ENCODE peak calls at places on chromosomes 16 and 17, in eight cellular contexts. One of them, this sample, is unnamed.

GRCh38 chr17:40618754-40619625 is 28.6 kb downstream of the SMARCE1 start:
- DNase-seq in endothelial cell: no peak
- DNase-seq in HCEC 1CT: no peak
- DNase-seq in fibroblast of the conjunctiva: no peak
- DNase-seq in choroid plexus epithelial cell: no peak
- DNase-seq in GM13977: no peak
- DNase-seq in fibroblast of pulmonary artery: no peak
- DNase-seq in NCI-H774: no peak
- DNase-seq in this sample: no peak

GRCh38 chr17:62900096-62900495 is 65.9 kb upstream of the TANC2 start:
- DNase-seq in endothelial cell: no peak
- DNase-seq in HCEC 1CT: no peak
- DNase-seq in fibroblast of the conjunctiva: no peak
- DNase-seq in choroid plexus epithelial cell: no peak
- DNase-seq in GM13977: no peak
- DNase-seq in fibroblast of pulmonary artery: no peak
- DNase-seq in NCI-H774: no peak
- DNase-seq in this sample: no peak

GRCh38 chr17:9522074-9522473 is 53.5 kb downstream of the STX8 start:
- DNase-seq in endothelial cell: peak
- DNase-seq in HCEC 1CT: peak
- DNase-seq in fibroblast of the conjunctiva: peak
- DNase-seq in choroid plexus epithelial cell: peak
- DNase-seq in GM13977: peak
- DNase-seq in fibroblast of pulmonary artery: peak
- DNase-seq in NCI-H774: no peak
- DNase-seq in this sample: peak

GRCh38 chr16:11994187-11995119 is 17.9 kb downstream of the SNX29 start:
- DNase-seq in endothelial cell: no peak
- DNase-seq in HCEC 1CT: no peak
- DNase-seq in fibroblast of the conjunctiva: no peak
- DNase-seq in choroid plexus epithelial cell: no peak
- DNase-seq in GM13977: no peak
- DNase-seq in fibroblast of pulmonary artery: no peak
- DNase-seq in NCI-H774: no peak
- DNase-seq in this sample: no peak

GRCh38 chr16:88667496-88667895 is 4.6 kb upstream of the MVD start:
- DNase-seq in endothelial cell: peak
- DNase-seq in HCEC 1CT: no peak
- DNase-seq in fibroblast of the conjunctiva: no peak
- DNase-seq in choroid plexus epithelial cell: peak
- DNase-seq in GM13977: no peak
- DNase-seq in fibroblast of pulmonary artery: no peak
- DNase-seq in NCI-H774: no peak
- DNase-seq in this sample: no peak

GRCh38 chr16:2339521-2340484 is 725 bp downstream of the ABCA3 start:
- DNase-seq in endothelial cell: peak
- DNase-seq in HCEC 1CT: no peak
- DNase-seq in fibroblast of the conjunctiva: no peak
- DNase-seq in choroid plexus epithelial cell: no peak
- DNase-seq in GM13977: peak
- DNase-seq in fibroblast of pulmonary artery: no peak
- DNase-seq in NCI-H774: peak
- DNase-seq in this sample: peak

GRCh38 chr17:73870035-73870434 is 225.8 kb upstream of the SDK2 start:
- DNase-seq in endothelial cell: no peak
- DNase-seq in HCEC 1CT: no peak
- DNase-seq in fibroblast of the conjunctiva: no peak
- DNase-seq in choroid plexus epithelial cell: no peak
- DNase-seq in GM13977: no peak
- DNase-seq in fibroblast of pulmonary artery: no peak
- DNase-seq in NCI-H774: no peak
- DNase-seq in this sample: no peak

GRCh38 chr16:74563828-74564263 is 43.1 kb downstream of the GLG1 start:
- DNase-seq in endothelial cell: no peak
- DNase-seq in HCEC 1CT: peak
- DNase-seq in fibroblast of the conjunctiva: no peak
- DNase-seq in choroid plexus epithelial cell: peak
- DNase-seq in GM13977: no peak
- DNase-seq in fibroblast of pulmonary artery: peak
- DNase-seq in NCI-H774: no peak
- DNase-seq in this sample: no peak

GRCh38 chr17:40518401-40519088 is 17.1 kb upstream of the TNS4 start:
- DNase-seq in endothelial cell: no peak
- DNase-seq in HCEC 1CT: no peak
- DNase-seq in fibroblast of the conjunctiva: no peak
- DNase-seq in choroid plexus epithelial cell: no peak
- DNase-seq in GM13977: no peak
- DNase-seq in fibroblast of pulmonary artery: no peak
- DNase-seq in NCI-H774: no peak
- DNase-seq in this sample: no peak

GRCh38 chr16:52383640-52384292 is 163.2 kb downstream of the TOX3 start:
- DNase-seq in endothelial cell: no peak
- DNase-seq in HCEC 1CT: no peak
- DNase-seq in fibroblast of the conjunctiva: no peak
- DNase-seq in choroid plexus epithelial cell: no peak
- DNase-seq in GM13977: no peak
- DNase-seq in fibroblast of pulmonary artery: no peak
- DNase-seq in NCI-H774: peak
- DNase-seq in this sample: peak

GRCh38 chr17:21286771-21287702 is 2.5 kb downstream of the MAP2K3 start:
- DNase-seq in endothelial cell: no peak
- DNase-seq in HCEC 1CT: no peak
- DNase-seq in fibroblast of the conjunctiva: no peak
- DNase-seq in choroid plexus epithelial cell: no peak
- DNase-seq in GM13977: peak
- DNase-seq in fibroblast of pulmonary artery: no peak
- DNase-seq in NCI-H774: no peak
- DNase-seq in this sample: no peak

GRCh38 chr16:49575352-49576172 is 202.0 kb downstream of the C16orf78 start:
- DNase-seq in endothelial cell: no peak
- DNase-seq in HCEC 1CT: no peak
- DNase-seq in fibroblast of the conjunctiva: no peak
- DNase-seq in choroid plexus epithelial cell: no peak
- DNase-seq in GM13977: peak
- DNase-seq in fibroblast of pulmonary artery: no peak
- DNase-seq in NCI-H774: no peak
- DNase-seq in this sample: peak

GRCh38 chr16:56109205-56109604 is 82.1 kb upstream of the GNAO1 start:
- DNase-seq in endothelial cell: no peak
- DNase-seq in HCEC 1CT: no peak
- DNase-seq in fibroblast of the conjunctiva: no peak
- DNase-seq in choroid plexus epithelial cell: no peak
- DNase-seq in GM13977: no peak
- DNase-seq in fibroblast of pulmonary artery: no peak
- DNase-seq in NCI-H774: no peak
- DNase-seq in this sample: no peak

GRCh38 chr17:43667506-43668438 is 6.0 kb upstream of the MEOX1 start:
- DNase-seq in endothelial cell: no peak
- DNase-seq in HCEC 1CT: peak
- DNase-seq in fibroblast of the conjunctiva: no peak
- DNase-seq in choroid plexus epithelial cell: peak
- DNase-seq in GM13977: no peak
- DNase-seq in fibroblast of pulmonary artery: peak
- DNase-seq in NCI-H774: no peak
- DNase-seq in this sample: no peak

GRCh38 chr17:68344701-68345136 is 53.4 kb downstream of the ARSG start:
- DNase-seq in endothelial cell: no peak
- DNase-seq in HCEC 1CT: no peak
- DNase-seq in fibroblast of the conjunctiva: no peak
- DNase-seq in choroid plexus epithelial cell: no peak
- DNase-seq in GM13977: no peak
- DNase-seq in fibroblast of pulmonary artery: peak
- DNase-seq in NCI-H774: no peak
- DNase-seq in this sample: no peak

GRCh38 chr17:70405492-70406220 is 236.3 kb downstream of the KCNJ2 start:
- DNase-seq in endothelial cell: no peak
- DNase-seq in HCEC 1CT: peak
- DNase-seq in fibroblast of the conjunctiva: peak
- DNase-seq in choroid plexus epithelial cell: peak
- DNase-seq in GM13977: peak
- DNase-seq in fibroblast of pulmonary artery: peak
- DNase-seq in NCI-H774: no peak
- DNase-seq in this sample: no peak

GRCh38 chr17:61757168-61757567 is 106.2 kb downstream of the BRIP1 start:
- DNase-seq in endothelial cell: no peak
- DNase-seq in HCEC 1CT: no peak
- DNase-seq in fibroblast of the conjunctiva: no peak
- DNase-seq in choroid plexus epithelial cell: no peak
- DNase-seq in GM13977: no peak
- DNase-seq in fibroblast of pulmonary artery: no peak
- DNase-seq in NCI-H774: no peak
- DNase-seq in this sample: no peak

GRCh38 chr17:78623541-78623940 is 46.3 kb upstream of the DNAH17 start:
- DNase-seq in endothelial cell: no peak
- DNase-seq in HCEC 1CT: no peak
- DNase-seq in fibroblast of the conjunctiva: no peak
- DNase-seq in choroid plexus epithelial cell: no peak
- DNase-seq in GM13977: no peak
- DNase-seq in fibroblast of pulmonary artery: no peak
- DNase-seq in NCI-H774: no peak
- DNase-seq in this sample: no peak

GRCh38 chr16:24125199-24125598 is 130.9 kb upstream of the CACNG3 start:
- DNase-seq in endothelial cell: peak
- DNase-seq in HCEC 1CT: no peak
- DNase-seq in fibroblast of the conjunctiva: no peak
- DNase-seq in choroid plexus epithelial cell: no peak
- DNase-seq in GM13977: no peak
- DNase-seq in fibroblast of pulmonary artery: no peak
- DNase-seq in NCI-H774: no peak
- DNase-seq in this sample: no peak

GRCh38 chr16:87076950-87077749 is 240.0 kb downstream of the C16orf95 start:
- DNase-seq in endothelial cell: peak
- DNase-seq in HCEC 1CT: peak
- DNase-seq in fibroblast of the conjunctiva: peak
- DNase-seq in choroid plexus epithelial cell: peak
- DNase-seq in GM13977: no peak
- DNase-seq in fibroblast of pulmonary artery: peak
- DNase-seq in NCI-H774: no peak
- DNase-seq in this sample: peak

GRCh38 chr16:68287276-68288251 is 23.2 kb downstream of the SLC7A6OS start:
- DNase-seq in endothelial cell: no peak
- DNase-seq in HCEC 1CT: peak
- DNase-seq in fibroblast of the conjunctiva: peak
- DNase-seq in choroid plexus epithelial cell: peak
- DNase-seq in GM13977: no peak
- DNase-seq in fibroblast of pulmonary artery: peak
- DNase-seq in NCI-H774: no peak
- DNase-seq in this sample: no peak

GRCh38 chr17:4407851-4408250 is 25.9 kb upstream of the SPNS3 start:
- DNase-seq in endothelial cell: no peak
- DNase-seq in HCEC 1CT: no peak
- DNase-seq in fibroblast of the conjunctiva: no peak
- DNase-seq in choroid plexus epithelial cell: peak
- DNase-seq in GM13977: no peak
- DNase-seq in fibroblast of pulmonary artery: peak
- DNase-seq in NCI-H774: peak
- DNase-seq in this sample: no peak

GRCh38 chr17:74633261-74633783 is 9.8 kb upstream of the CD300E start:
- DNase-seq in endothelial cell: no peak
- DNase-seq in HCEC 1CT: no peak
- DNase-seq in fibroblast of the conjunctiva: no peak
- DNase-seq in choroid plexus epithelial cell: no peak
- DNase-seq in GM13977: no peak
- DNase-seq in fibroblast of pulmonary artery: no peak
- DNase-seq in NCI-H774: no peak
- DNase-seq in this sample: no peak

GRCh38 chr16:30998852-30999761 is 11.3 kb downstream of the STX1B start:
- DNase-seq in endothelial cell: no peak
- DNase-seq in HCEC 1CT: no peak
- DNase-seq in fibroblast of the conjunctiva: no peak
- DNase-seq in choroid plexus epithelial cell: no peak
- DNase-seq in GM13977: no peak
- DNase-seq in fibroblast of pulmonary artery: no peak
- DNase-seq in NCI-H774: no peak
- DNase-seq in this sample: no peak

GRCh38 chr17:77841742-77842141 is 116.8 kb upstream of the TNRC6C start:
- DNase-seq in endothelial cell: no peak
- DNase-seq in HCEC 1CT: no peak
- DNase-seq in fibroblast of the conjunctiva: no peak
- DNase-seq in choroid plexus epithelial cell: no peak
- DNase-seq in GM13977: no peak
- DNase-seq in fibroblast of pulmonary artery: no peak
- DNase-seq in NCI-H774: no peak
- DNase-seq in this sample: no peak

GRCh38 chr17:53797497-53797896 is 25.2 kb upstream of the KIF2B start:
- DNase-seq in endothelial cell: no peak
- DNase-seq in HCEC 1CT: no peak
- DNase-seq in fibroblast of the conjunctiva: no peak
- DNase-seq in choroid plexus epithelial cell: no peak
- DNase-seq in GM13977: no peak
- DNase-seq in fibroblast of pulmonary artery: no peak
- DNase-seq in NCI-H774: no peak
- DNase-seq in this sample: no peak

GRCh38 chr16:56780646-56781045 is 50.7 kb downstream of the NUP93 start:
- DNase-seq in endothelial cell: no peak
- DNase-seq in HCEC 1CT: no peak
- DNase-seq in fibroblast of the conjunctiva: no peak
- DNase-seq in choroid plexus epithelial cell: peak
- DNase-seq in GM13977: no peak
- DNase-seq in fibroblast of pulmonary artery: no peak
- DNase-seq in NCI-H774: no peak
- DNase-seq in this sample: no peak

GRCh38 chr16:28181557-28181914 is 30.2 kb downstream of the XPO6 start:
- DNase-seq in endothelial cell: no peak
- DNase-seq in HCEC 1CT: peak
- DNase-seq in fibroblast of the conjunctiva: peak
- DNase-seq in choroid plexus epithelial cell: peak
- DNase-seq in GM13977: no peak
- DNase-seq in fibroblast of pulmonary artery: peak
- DNase-seq in NCI-H774: no peak
- DNase-seq in this sample: no peak

GRCh38 chr17:69592692-69593350 is 178.3 kb downstream of the MAP2K6 start:
- DNase-seq in endothelial cell: no peak
- DNase-seq in HCEC 1CT: peak
- DNase-seq in fibroblast of the conjunctiva: peak
- DNase-seq in choroid plexus epithelial cell: peak
- DNase-seq in GM13977: no peak
- DNase-seq in fibroblast of pulmonary artery: peak
- DNase-seq in NCI-H774: no peak
- DNase-seq in this sample: no peak

GRCh38 chr16:84138824-84139627 is 6.0 kb downstream of the HSDL1 start:
- DNase-seq in endothelial cell: no peak
- DNase-seq in HCEC 1CT: no peak
- DNase-seq in fibroblast of the conjunctiva: no peak
- DNase-seq in choroid plexus epithelial cell: peak
- DNase-seq in GM13977: peak
- DNase-seq in fibroblast of pulmonary artery: peak
- DNase-seq in NCI-H774: no peak
- DNase-seq in this sample: peak

GRCh38 chr17:73074515-73074914 is 18.0 kb downstream of the SLC39A11 start:
- DNase-seq in endothelial cell: no peak
- DNase-seq in HCEC 1CT: no peak
- DNase-seq in fibroblast of the conjunctiva: no peak
- DNase-seq in choroid plexus epithelial cell: no peak
- DNase-seq in GM13977: no peak
- DNase-seq in fibroblast of pulmonary artery: no peak
- DNase-seq in NCI-H774: no peak
- DNase-seq in this sample: no peak

GRCh38 chr16:57863434-57864160 is 61.3 kb upstream of the KIFC3 start:
- DNase-seq in endothelial cell: peak
- DNase-seq in HCEC 1CT: peak
- DNase-seq in fibroblast of the conjunctiva: peak
- DNase-seq in choroid plexus epithelial cell: peak
- DNase-seq in GM13977: no peak
- DNase-seq in fibroblast of pulmonary artery: peak
- DNase-seq in NCI-H774: peak
- DNase-seq in this sample: peak

GRCh38 chr17:66652840-66653507 is 181.9 kb upstream of the CACNG5 start:
- DNase-seq in endothelial cell: no peak
- DNase-seq in HCEC 1CT: peak
- DNase-seq in fibroblast of the conjunctiva: no peak
- DNase-seq in choroid plexus epithelial cell: peak
- DNase-seq in GM13977: no peak
- DNase-seq in fibroblast of pulmonary artery: peak
- DNase-seq in NCI-H774: no peak
- DNase-seq in this sample: no peak

GRCh38 chr17:80268427-80268826 is 7.8 kb downstream of the RNF213 start:
- DNase-seq in endothelial cell: no peak
- DNase-seq in HCEC 1CT: no peak
- DNase-seq in fibroblast of the conjunctiva: no peak
- DNase-seq in choroid plexus epithelial cell: no peak
- DNase-seq in GM13977: no peak
- DNase-seq in fibroblast of pulmonary artery: no peak
- DNase-seq in NCI-H774: no peak
- DNase-seq in this sample: no peak